ENCODE peak calls at places on chromosome 12, in seven cellular contexts. One of them, this sample, is unnamed.

GRCh38 chr12:95096852-95097251 is 23.4 kb upstream of the NR2C1 start:
- DNase-seq in endothelial cell: no peak
- DNase-seq in CD4-positive, alpha-beta T cell: no peak
- DNase-seq in neural crest cell: no peak
- DNase-seq in MCF 10A: no peak
- DNase-seq in endodermal cell: no peak
- DNase-seq in stomach: peak
- DNase-seq in this sample: no peak

GRCh38 chr12:83008703-83009102 is 322.0 kb downstream of the TMTC2 start:
- DNase-seq in endothelial cell: no peak
- DNase-seq in CD4-positive, alpha-beta T cell: no peak
- DNase-seq in neural crest cell: no peak
- DNase-seq in MCF 10A: no peak
- DNase-seq in endodermal cell: no peak
- DNase-seq in stomach: no peak
- DNase-seq in this sample: no peak

GRCh38 chr12:16387919-16388318 is 40.5 kb downstream of the MGST1 start:
- DNase-seq in endothelial cell: no peak
- DNase-seq in CD4-positive, alpha-beta T cell: no peak
- DNase-seq in neural crest cell: no peak
- DNase-seq in MCF 10A: no peak
- DNase-seq in endodermal cell: no peak
- DNase-seq in stomach: no peak
- DNase-seq in this sample: no peak

GRCh38 chr12:120646044-120646443 is 5.6 kb downstream of the CABP1 start:
- DNase-seq in endothelial cell: no peak
- DNase-seq in CD4-positive, alpha-beta T cell: no peak
- DNase-seq in neural crest cell: no peak
- DNase-seq in MCF 10A: no peak
- DNase-seq in endodermal cell: no peak
- DNase-seq in stomach: no peak
- DNase-seq in this sample: no peak

GRCh38 chr12:82931349-82932116 is 244.8 kb downstream of the TMTC2 start:
- DNase-seq in endothelial cell: no peak
- DNase-seq in CD4-positive, alpha-beta T cell: no peak
- DNase-seq in neural crest cell: no peak
- DNase-seq in MCF 10A: peak
- DNase-seq in endodermal cell: no peak
- DNase-seq in stomach: no peak
- DNase-seq in this sample: no peak

GRCh38 chr12:112288638-112289037 is 93.6 kb downstream of the HECTD4 start:
- DNase-seq in endothelial cell: no peak
- DNase-seq in CD4-positive, alpha-beta T cell: no peak
- DNase-seq in neural crest cell: no peak
- DNase-seq in MCF 10A: no peak
- DNase-seq in endodermal cell: no peak
- DNase-seq in stomach: no peak
- DNase-seq in this sample: no peak

GRCh38 chr12:89451876-89452275 is 72.7 kb downstream of the GALNT4 start:
- DNase-seq in endothelial cell: peak
- DNase-seq in CD4-positive, alpha-beta T cell: no peak
- DNase-seq in neural crest cell: peak
- DNase-seq in MCF 10A: peak
- DNase-seq in endodermal cell: peak
- DNase-seq in stomach: no peak
- DNase-seq in this sample: no peak

GRCh38 chr12:109731806-109732205 is 18.2 kb downstream of the FAM222A start:
- DNase-seq in endothelial cell: no peak
- DNase-seq in CD4-positive, alpha-beta T cell: no peak
- DNase-seq in neural crest cell: no peak
- DNase-seq in MCF 10A: no peak
- DNase-seq in endodermal cell: peak
- DNase-seq in stomach: peak
- DNase-seq in this sample: peak

GRCh38 chr12:94994312-94994711 is 9.2 kb downstream of the NDUFA12 start:
- DNase-seq in endothelial cell: no peak
- DNase-seq in CD4-positive, alpha-beta T cell: no peak
- DNase-seq in neural crest cell: no peak
- DNase-seq in MCF 10A: peak
- DNase-seq in endodermal cell: no peak
- DNase-seq in stomach: no peak
- DNase-seq in this sample: no peak

GRCh38 chr12:4111010-4111409 is 162.6 kb upstream of the CCND2 start:
- DNase-seq in endothelial cell: no peak
- DNase-seq in CD4-positive, alpha-beta T cell: no peak
- DNase-seq in neural crest cell: no peak
- DNase-seq in MCF 10A: no peak
- DNase-seq in endodermal cell: no peak
- DNase-seq in stomach: no peak
- DNase-seq in this sample: no peak

GRCh38 chr12:79983969-79984629 is 49.2 kb upstream of the PPP1R12A start:
- DNase-seq in endothelial cell: no peak
- DNase-seq in CD4-positive, alpha-beta T cell: no peak
- DNase-seq in neural crest cell: no peak
- DNase-seq in MCF 10A: no peak
- DNase-seq in endodermal cell: no peak
- DNase-seq in stomach: no peak
- DNase-seq in this sample: no peak

GRCh38 chr12:33752854-33753253 is 269.4 kb upstream of the ALG10 start:
- DNase-seq in endothelial cell: no peak
- DNase-seq in CD4-positive, alpha-beta T cell: no peak
- DNase-seq in neural crest cell: no peak
- DNase-seq in MCF 10A: peak
- DNase-seq in endodermal cell: peak
- DNase-seq in stomach: no peak
- DNase-seq in this sample: no peak

GRCh38 chr12:13956060-13956590 is 25.3 kb downstream of the GRIN2B start:
- DNase-seq in endothelial cell: no peak
- DNase-seq in CD4-positive, alpha-beta T cell: no peak
- DNase-seq in neural crest cell: no peak
- DNase-seq in MCF 10A: no peak
- DNase-seq in endodermal cell: no peak
- DNase-seq in stomach: no peak
- DNase-seq in this sample: no peak

GRCh38 chr12:80400591-80400991 is 43.4 kb upstream of the PTPRQ start:
- DNase-seq in endothelial cell: no peak
- DNase-seq in CD4-positive, alpha-beta T cell: no peak
- DNase-seq in neural crest cell: no peak
- DNase-seq in MCF 10A: no peak
- DNase-seq in endodermal cell: peak
- DNase-seq in stomach: no peak
- DNase-seq in this sample: no peak

GRCh38 chr12:69583203-69583602 is 2.1 kb upstream of the CCT2 start:
- DNase-seq in endothelial cell: no peak
- DNase-seq in CD4-positive, alpha-beta T cell: no peak
- DNase-seq in neural crest cell: no peak
- DNase-seq in MCF 10A: peak
- DNase-seq in endodermal cell: peak
- DNase-seq in stomach: no peak
- DNase-seq in this sample: no peak

GRCh38 chr12:122807651-122808050 is 27.6 kb upstream of the HIP1R start:
- DNase-seq in endothelial cell: no peak
- DNase-seq in CD4-positive, alpha-beta T cell: no peak
- DNase-seq in neural crest cell: no peak
- DNase-seq in MCF 10A: no peak
- DNase-seq in endodermal cell: no peak
- DNase-seq in stomach: no peak
- DNase-seq in this sample: no peak

GRCh38 chr12:130680451-130680990 is 35.6 kb downstream of the RIMBP2 start:
- DNase-seq in endothelial cell: no peak
- DNase-seq in CD4-positive, alpha-beta T cell: no peak
- DNase-seq in neural crest cell: no peak
- DNase-seq in MCF 10A: no peak
- DNase-seq in endodermal cell: no peak
- DNase-seq in stomach: no peak
- DNase-seq in this sample: no peak

GRCh38 chr12:91786490-91787272 is 359.0 kb downstream of the BTG1 start:
- DNase-seq in endothelial cell: no peak
- DNase-seq in CD4-positive, alpha-beta T cell: no peak
- DNase-seq in neural crest cell: no peak
- DNase-seq in MCF 10A: no peak
- DNase-seq in endodermal cell: no peak
- DNase-seq in stomach: no peak
- DNase-seq in this sample: no peak

GRCh38 chr12:53995311-53996187 is 4.4 kb upstream of the HOXC9 start:
- DNase-seq in endothelial cell: no peak
- DNase-seq in CD4-positive, alpha-beta T cell: no peak
- DNase-seq in neural crest cell: no peak
- DNase-seq in MCF 10A: no peak
- DNase-seq in endodermal cell: peak
- DNase-seq in stomach: peak
- DNase-seq in this sample: no peak

GRCh38 chr12:95446511-95446910 is 27.4 kb upstream of the METAP2 start:
- DNase-seq in endothelial cell: peak
- DNase-seq in CD4-positive, alpha-beta T cell: no peak
- DNase-seq in neural crest cell: peak
- DNase-seq in MCF 10A: no peak
- DNase-seq in endodermal cell: peak
- DNase-seq in stomach: peak
- DNase-seq in this sample: no peak

GRCh38 chr12:114316076-114316475 is 89.9 kb downstream of the TBX5 start:
- DNase-seq in endothelial cell: no peak
- DNase-seq in CD4-positive, alpha-beta T cell: no peak
- DNase-seq in neural crest cell: no peak
- DNase-seq in MCF 10A: peak
- DNase-seq in endodermal cell: no peak
- DNase-seq in stomach: no peak
- DNase-seq in this sample: no peak

GRCh38 chr12:114311966-114312365 is 94.0 kb downstream of the TBX5 start:
- DNase-seq in endothelial cell: no peak
- DNase-seq in CD4-positive, alpha-beta T cell: no peak
- DNase-seq in neural crest cell: no peak
- DNase-seq in MCF 10A: no peak
- DNase-seq in endodermal cell: no peak
- DNase-seq in stomach: no peak
- DNase-seq in this sample: no peak

GRCh38 chr12:114314403-114314802 is 91.5 kb downstream of the TBX5 start:
- DNase-seq in endothelial cell: no peak
- DNase-seq in CD4-positive, alpha-beta T cell: no peak
- DNase-seq in neural crest cell: no peak
- DNase-seq in MCF 10A: no peak
- DNase-seq in endodermal cell: no peak
- DNase-seq in stomach: no peak
- DNase-seq in this sample: no peak

GRCh38 chr12:114314974-114315720 is 90.8 kb downstream of the TBX5 start:
- DNase-seq in endothelial cell: no peak
- DNase-seq in CD4-positive, alpha-beta T cell: no peak
- DNase-seq in neural crest cell: no peak
- DNase-seq in MCF 10A: no peak
- DNase-seq in endodermal cell: no peak
- DNase-seq in stomach: no peak
- DNase-seq in this sample: no peak

GRCh38 chr12:114313910-114314309 is 92.0 kb downstream of the TBX5 start:
- DNase-seq in endothelial cell: no peak
- DNase-seq in CD4-positive, alpha-beta T cell: no peak
- DNase-seq in neural crest cell: no peak
- DNase-seq in MCF 10A: no peak
- DNase-seq in endodermal cell: no peak
- DNase-seq in stomach: no peak
- DNase-seq in this sample: no peak
- TF ChIP-seq CTCF in endothelial cell: peak
- TF ChIP-seq CTCF in CD4-positive, alpha-beta T cell: no peak
- TF ChIP-seq CTCF in neural crest cell: no peak
- TF ChIP-seq CTCF in MCF 10A: no peak
- TF ChIP-seq CTCF in endodermal cell: peak
- TF ChIP-seq CTCF in stomach: no peak
- TF ChIP-seq CTCF in this sample: no peak

DNA sequence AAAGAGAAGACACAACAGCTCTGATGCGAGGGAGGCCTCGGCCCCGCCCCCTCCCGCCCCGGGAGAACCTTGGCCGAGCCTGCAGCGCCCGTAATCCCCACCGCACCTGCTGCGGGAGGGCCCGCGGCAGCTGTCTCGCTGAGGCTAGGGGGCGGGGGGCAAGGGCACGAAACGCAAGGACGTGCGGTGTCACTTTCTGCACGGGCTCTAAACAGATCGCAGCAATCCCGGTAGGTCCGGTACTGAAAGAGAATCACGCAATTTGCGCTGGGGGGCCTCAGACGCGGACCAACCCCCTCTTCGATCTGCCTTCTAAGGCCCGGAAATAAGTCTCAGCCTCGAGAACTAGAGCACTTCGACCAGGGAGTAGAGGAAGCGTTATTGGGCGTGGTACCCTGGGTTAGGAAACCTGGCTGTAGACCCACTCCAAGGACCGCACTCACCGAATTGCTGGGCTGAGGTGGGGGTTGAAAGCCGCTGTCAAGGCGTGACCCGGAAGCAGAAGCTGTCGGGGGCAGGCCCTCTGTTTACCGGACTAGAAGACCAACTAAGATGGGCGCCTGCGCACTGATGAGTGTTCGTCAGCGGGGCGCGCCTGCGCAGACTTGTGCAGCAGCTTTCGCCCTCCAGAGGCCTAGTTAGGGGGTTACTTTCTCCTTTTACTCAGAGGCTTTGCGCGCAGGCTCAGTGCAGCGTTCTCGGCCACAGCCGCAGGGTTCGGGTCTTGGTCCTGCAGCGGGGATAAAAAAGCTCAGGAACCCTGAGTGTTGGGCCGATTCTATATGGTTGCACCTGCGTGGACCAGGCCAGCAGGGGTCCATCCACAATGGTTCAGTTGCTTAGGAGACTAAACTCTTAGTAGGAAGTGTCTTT is at the start of gene ASB8:
- DNase-seq in endothelial cell: peak
- DNase-seq in CD4-positive, alpha-beta T cell: peak
- DNase-seq in neural crest cell: peak
- DNase-seq in MCF 10A: peak
- DNase-seq in endodermal cell: peak
- DNase-seq in stomach: peak
- DNase-seq in this sample: peak
- TF ChIP-seq CTCF in endothelial cell: no peak
- TF ChIP-seq CTCF in CD4-positive, alpha-beta T cell: peak
- TF ChIP-seq CTCF in neural crest cell: peak
- TF ChIP-seq CTCF in MCF 10A: peak
- TF ChIP-seq CTCF in endodermal cell: peak
- TF ChIP-seq CTCF in stomach: peak
- TF ChIP-seq CTCF in this sample: no peak

GRCh38 chr12:92961949-92962348 is 32.9 kb upstream of the EEA1 start:
- DNase-seq in endothelial cell: no peak
- DNase-seq in CD4-positive, alpha-beta T cell: no peak
- DNase-seq in neural crest cell: no peak
- DNase-seq in MCF 10A: peak
- DNase-seq in endodermal cell: peak
- DNase-seq in stomach: no peak
- DNase-seq in this sample: no peak
- TF ChIP-seq CTCF in endothelial cell: no peak
- TF ChIP-seq CTCF in CD4-positive, alpha-beta T cell: no peak
- TF ChIP-seq CTCF in neural crest cell: no peak
- TF ChIP-seq CTCF in MCF 10A: no peak
- TF ChIP-seq CTCF in endodermal cell: no peak
- TF ChIP-seq CTCF in stomach: no peak
- TF ChIP-seq CTCF in this sample: no peak

DNA sequence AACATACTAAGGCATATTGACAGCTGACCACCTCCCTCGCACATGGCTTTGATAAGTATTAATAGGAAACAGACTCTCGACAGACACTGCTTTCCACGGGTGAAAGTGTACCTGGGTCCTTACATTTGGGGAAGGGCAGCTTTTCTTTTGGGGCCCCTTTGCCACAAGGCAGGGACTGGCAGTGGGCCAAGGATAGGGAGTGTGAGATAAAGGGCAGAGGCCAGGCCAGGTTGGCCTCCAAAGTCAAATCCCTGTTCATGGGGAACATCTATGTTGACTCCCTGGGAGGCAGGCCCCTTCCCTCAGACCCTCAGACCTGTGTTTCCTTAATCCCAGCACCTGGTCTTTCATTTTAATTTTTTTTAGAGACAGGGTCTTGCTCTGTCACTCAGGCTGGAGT is 19.4 kb upstream of the FBXO21 start:
- DNase-seq in endothelial cell: no peak
- DNase-seq in CD4-positive, alpha-beta T cell: no peak
- DNase-seq in neural crest cell: no peak
- DNase-seq in MCF 10A: no peak
- DNase-seq in endodermal cell: no peak
- DNase-seq in stomach: no peak
- DNase-seq in this sample: no peak
- TF ChIP-seq CTCF in endothelial cell: no peak
- TF ChIP-seq CTCF in CD4-positive, alpha-beta T cell: no peak
- TF ChIP-seq CTCF in neural crest cell: no peak
- TF ChIP-seq CTCF in MCF 10A: no peak
- TF ChIP-seq CTCF in endodermal cell: no peak
- TF ChIP-seq CTCF in stomach: no peak
- TF ChIP-seq CTCF in this sample: no peak

This sample was measured in activated B cell treated with CpG ODN at 0.5 μM for 24 hours.